ENCODE peak calls at places on chromosomes 13 and 19, in four cellular contexts. I is transverse colon; S is CD4-positive, CD25-positive, alpha-beta regulatory T cell; B is effector memory CD4-positive, alpha-beta T cell. L is an unnamed sample.
A peak's percentile ranks its signal among the peaks of the same experiment; 100 is the strongest.

GRCh38 chr13:110287031-110287828 is 19.7 kb downstream of the COL4A1 start:
- DNase-seq in I (no peak), S (no peak), B (no peak), L (no peak)

GRCh38 chr13:43229506-43229905 is 206.1 kb downstream of the DNAJC15 start:
- DNase-seq in I (no peak), S (no peak), B (no peak), L (no peak)

GRCh38 chr19:41945135-41945766 is 13.9 kb downstream of the RABAC1 start:
- DNase-seq in I (peak; percentile 83), S (peak; percentile 83), B (peak; percentile 90), L (peak; percentile 88)

GRCh38 chr19:16378291-16378889 is 53.8 kb downstream of the KLF2 start:
- DNase-seq in I (no peak), S (no peak), B (no peak), L (no peak)

GRCh38 chr13:24212674-24213073 is 52.2 kb downstream of the SPATA13 start:
- DNase-seq in I (no peak), S (no peak), B (no peak), L (no peak)

GRCh38 chr13:24271611-24272451 is 37.5 kb upstream of the C1QTNF9 start:
- DNase-seq in I (peak; percentile 72), S (peak; percentile 64), B (peak; percentile 54), L (peak; percentile 90)

GRCh38 chr19:56678205-56678604 is 6.6 kb upstream of the ZNF835 start:
- DNase-seq in I (no peak), S (no peak), B (no peak), L (no peak)

GRCh38 chr13:40504641-40505040 is 161.8 kb downstream of the FOXO1 start:
- DNase-seq in I (no peak), S (no peak), B (no peak), L (no peak)

GRCh38 chr13:97254809-97255208 is 32.7 kb downstream of the MBNL2 start:
- DNase-seq in I (no peak), S (no peak), B (no peak), L (no peak)

GRCh38 chr13:95494082-95494681 is 58.3 kb upstream of the CLDN10 start:
- DNase-seq in I (no peak), S (no peak), B (no peak), L (no peak)

GRCh38 chr19:38070573-38070972 is 153.4 kb downstream of the DPF1 start:
- DNase-seq in I (no peak), S (no peak), B (no peak), L (no peak)